ENCODE peak calls at places on chromosomes 4 and X, in nine cellular contexts. C, D, G, P, K, O, N, T and V are unnamed samples.

GRCh38 chr4:174948826-174949225 is 30.7 kb downstream of the ADAM29 start:
- DNase-seq in N (no peak), D (no peak), G (no peak), C (no peak), T (no peak), K (no peak), P (no peak), O (no peak), V (no peak)

GRCh38 chr4:102533916-102534315 is 32.8 kb downstream of the NFKB1 start:
- DNase-seq in P (no peak), O (no peak), C (no peak), N (no peak), K (no peak), T (no peak), D (no peak), G (no peak), V (no peak)

GRCh38 chrX:117196481-117196880 is 733.7 kb upstream of the CT83 start:
- DNase-seq in K (no peak), T (peak; percentile 6), P (no peak), D (no peak), N (no peak), G (no peak), C (no peak), O (no peak), V (no peak)

GRCh38 chrX:22124098-22124497 is 92.0 kb downstream of the PHEX start:
- DNase-seq in K (no peak), T (no peak), O (no peak), G (no peak), P (no peak), N (no peak), C (no peak), D (no peak), V (no peak)

GRCh38 chrX:34656842-34657780 is at the start of gene TMEM47:
- DNase-seq in T (peak; percentile 90), K (peak; percentile 72), N (no peak), P (no peak), C (no peak), O (no peak), G (peak; percentile 60), D (no peak), V (no peak)

GRCh38 chrX:111823068-111823467 is 52.9 kb upstream of the TRPC5OS start:
- DNase-seq in D (no peak), C (no peak), N (no peak), P (peak; percentile 11), O (no peak), G (no peak), T (peak; percentile 70), K (peak; percentile 4), V (no peak)

GRCh38 chr4:8542776-8543525 is 37.2 kb upstream of the GPR78 start:
- DNase-seq in O (no peak), T (no peak), K (no peak), N (no peak), C (no peak), D (no peak), P (no peak), G (no peak), V (no peak)

GRCh38 chr4:48979897-48980579 is 6.0 kb upstream of the CWH43 start:
- DNase-seq in P (no peak), C (no peak), K (no peak), N (no peak), O (no peak), D (no peak), T (no peak), G (no peak), V (no peak)

GRCh38 chr4:127410201-127410600 is 222.6 kb upstream of the INTU start:
- DNase-seq in G (no peak), D (no peak), O (no peak), P (no peak), T (no peak), K (no peak), C (no peak), N (no peak), V (no peak)

GRCh38 chr4:27714073-27714472 is 853.4 kb downstream of the STIM2 start:
- DNase-seq in G (no peak), K (no peak), N (no peak), D (no peak), T (no peak), C (no peak), O (no peak), P (no peak), V (no peak)